ENCODE peak calls at places on chromosomes 3 and 15, in ten cellular contexts. D is B cell; U is HuH-7; Z is hepatocyte; R is effector memory CD4-positive, alpha-beta T cell; J is GM20000; V is uterus; M is neural crest cell; O is astrocyte of the spinal cord; A is T follicular helper cell. I is an unnamed sample.

GRCh38 chr3:46607603-46608028 is 4.7 kb upstream of the FAM240A start:
- DNase-seq in D (no peak), U (peak), Z (no peak), R (no peak), J (no peak), V (no peak), M (no peak), O (peak), A (no peak), I (peak)

GRCh38 chr15:78637776-78638435 is 3.1 kb downstream of the CHRNB4 start:
- DNase-seq in D (no peak), U (no peak), Z (no peak), R (no peak), J (no peak), V (no peak), M (no peak), O (no peak), A (no peak), I (no peak)

GRCh38 chr3:124839896-124840295 is 47.3 kb downstream of the ITGB5 start:
- DNase-seq in D (no peak), U (no peak), Z (no peak), R (no peak), J (no peak), V (no peak), M (no peak), O (no peak), A (no peak), I (no peak)

GRCh38 chr3:44045476-44046275 is 196.0 kb upstream of the TOPAZ1 start:
- DNase-seq in D (peak), U (no peak), Z (peak), R (no peak), J (peak), V (no peak), M (no peak), O (peak), A (no peak), I (no peak)

GRCh38 chr3:42123012-42123581 is 31.9 kb downstream of the TRAK1 start:
- DNase-seq in D (no peak), U (no peak), Z (no peak), R (no peak), J (peak), V (no peak), M (no peak), O (no peak), A (no peak), I (peak)

GRCh38 chr3:177427096-177427495 is 229.8 kb upstream of the TBL1XR1 start:
- DNase-seq in D (peak), U (no peak), Z (no peak), R (peak), J (peak), V (no peak), M (no peak), O (no peak), A (no peak), I (no peak)

GRCh38 chr3:42451546-42452230 is 41.3 kb upstream of the LYZL4 start:
- DNase-seq in D (no peak), U (no peak), Z (no peak), R (no peak), J (no peak), V (no peak), M (no peak), O (no peak), A (no peak), I (no peak)

GRCh38 chr3:33716227-33716626 is 1.8 kb downstream of the CLASP2 start:
- DNase-seq in D (no peak), U (no peak), Z (no peak), R (no peak), J (no peak), V (no peak), M (no peak), O (peak), A (no peak), I (no peak)

GRCh38 chr3:181739628-181740027 is 27.9 kb downstream of the SOX2 start:
- DNase-seq in D (no peak), U (no peak), Z (no peak), R (no peak), J (no peak), V (no peak), M (no peak), O (peak), A (no peak), I (no peak)

GRCh38 chr3:11362600-11362999 is 90.4 kb downstream of the ATG7 start:
- DNase-seq in D (no peak), U (no peak), Z (no peak), R (no peak), J (no peak), V (no peak), M (no peak), O (no peak), A (no peak), I (no peak)

GRCh38 chr3:32778389-32778788 is 39.4 kb upstream of the TRIM71 start:
- DNase-seq in D (no peak), U (no peak), Z (no peak), R (no peak), J (no peak), V (no peak), M (no peak), O (no peak), A (no peak), I (no peak)